ENCODE peak calls at places on chromosomes 3 and 15, in eight cellular contexts. One of them, this sample, is unnamed. For H3K9me3, the result is how much of the 10 kb centered on the place peaks cover.

GRCh38 chr15:72202302-72202701 is 4.7 kb upstream of the GRAMD2A start:
- DNase-seq in pancreas: no peak
- DNase-seq in aorta: no peak
- DNase-seq in AG04450: no peak
- DNase-seq in H1: no peak
- DNase-seq in HCT116: no peak
- DNase-seq in CD4-positive, CD25-positive, alpha-beta regulatory T cell: no peak
- DNase-seq in neural progenitor cell: no peak
- DNase-seq in this sample: no peak

GRCh38 chr15:40999190-40999589 is 45.9 kb downstream of the CHAC1 start:
- DNase-seq in pancreas: no peak
- DNase-seq in aorta: no peak
- DNase-seq in AG04450: peak
- DNase-seq in H1: no peak
- DNase-seq in HCT116: no peak
- DNase-seq in CD4-positive, CD25-positive, alpha-beta regulatory T cell: no peak
- DNase-seq in neural progenitor cell: no peak
- DNase-seq in this sample: no peak

GRCh38 chr15:51731549-51732267 is 5.7 kb downstream of the LYSMD2 start:
- DNase-seq in pancreas: no peak
- DNase-seq in aorta: no peak
- DNase-seq in AG04450: peak
- DNase-seq in H1: no peak
- DNase-seq in HCT116: no peak
- DNase-seq in CD4-positive, CD25-positive, alpha-beta regulatory T cell: peak
- DNase-seq in neural progenitor cell: no peak
- DNase-seq in this sample: no peak

GRCh38 chr15:72785452-72786243 is 2.1 kb upstream of the ADPGK start:
- DNase-seq in pancreas: no peak
- DNase-seq in aorta: no peak
- DNase-seq in AG04450: peak
- DNase-seq in H1: no peak
- DNase-seq in HCT116: no peak
- DNase-seq in CD4-positive, CD25-positive, alpha-beta regulatory T cell: peak
- DNase-seq in neural progenitor cell: no peak
- DNase-seq in this sample: peak

GRCh38 chr3:108006077-108006675 is 84.7 kb downstream of the CD47 start:
- DNase-seq in pancreas: peak
- DNase-seq in aorta: no peak
- DNase-seq in AG04450: no peak
- DNase-seq in H1: no peak
- DNase-seq in HCT116: no peak
- DNase-seq in CD4-positive, CD25-positive, alpha-beta regulatory T cell: no peak
- DNase-seq in neural progenitor cell: no peak
- DNase-seq in this sample: no peak

GRCh38 chr15:38217181-38217580 is 35.5 kb upstream of the SPRED1 start:
- DNase-seq in pancreas: no peak
- DNase-seq in aorta: no peak
- DNase-seq in AG04450: peak
- DNase-seq in H1: no peak
- DNase-seq in HCT116: no peak
- DNase-seq in CD4-positive, CD25-positive, alpha-beta regulatory T cell: peak
- DNase-seq in neural progenitor cell: no peak
- DNase-seq in this sample: no peak

GRCh38 chr15:77830041-77830440 is 197.3 kb upstream of the LINGO1 start:
- DNase-seq in pancreas: no peak
- DNase-seq in aorta: peak
- DNase-seq in AG04450: no peak
- DNase-seq in H1: no peak
- DNase-seq in HCT116: peak
- DNase-seq in CD4-positive, CD25-positive, alpha-beta regulatory T cell: no peak
- DNase-seq in neural progenitor cell: no peak
- DNase-seq in this sample: no peak

GRCh38 chr3:39124876-39125836 is 17.7 kb downstream of the TTC21A start:
- DNase-seq in pancreas: peak
- DNase-seq in aorta: no peak
- DNase-seq in AG04450: no peak
- DNase-seq in H1: no peak
- DNase-seq in HCT116: no peak
- DNase-seq in CD4-positive, CD25-positive, alpha-beta regulatory T cell: no peak
- DNase-seq in neural progenitor cell: peak
- DNase-seq in this sample: no peak

GRCh38 chr3:39601241-39601640 is 133.8 kb downstream of the MOBP start:
- DNase-seq in pancreas: no peak
- DNase-seq in aorta: no peak
- DNase-seq in AG04450: no peak
- DNase-seq in H1: no peak
- DNase-seq in HCT116: no peak
- DNase-seq in CD4-positive, CD25-positive, alpha-beta regulatory T cell: no peak
- DNase-seq in neural progenitor cell: no peak
- DNase-seq in this sample: no peak

DNA sequence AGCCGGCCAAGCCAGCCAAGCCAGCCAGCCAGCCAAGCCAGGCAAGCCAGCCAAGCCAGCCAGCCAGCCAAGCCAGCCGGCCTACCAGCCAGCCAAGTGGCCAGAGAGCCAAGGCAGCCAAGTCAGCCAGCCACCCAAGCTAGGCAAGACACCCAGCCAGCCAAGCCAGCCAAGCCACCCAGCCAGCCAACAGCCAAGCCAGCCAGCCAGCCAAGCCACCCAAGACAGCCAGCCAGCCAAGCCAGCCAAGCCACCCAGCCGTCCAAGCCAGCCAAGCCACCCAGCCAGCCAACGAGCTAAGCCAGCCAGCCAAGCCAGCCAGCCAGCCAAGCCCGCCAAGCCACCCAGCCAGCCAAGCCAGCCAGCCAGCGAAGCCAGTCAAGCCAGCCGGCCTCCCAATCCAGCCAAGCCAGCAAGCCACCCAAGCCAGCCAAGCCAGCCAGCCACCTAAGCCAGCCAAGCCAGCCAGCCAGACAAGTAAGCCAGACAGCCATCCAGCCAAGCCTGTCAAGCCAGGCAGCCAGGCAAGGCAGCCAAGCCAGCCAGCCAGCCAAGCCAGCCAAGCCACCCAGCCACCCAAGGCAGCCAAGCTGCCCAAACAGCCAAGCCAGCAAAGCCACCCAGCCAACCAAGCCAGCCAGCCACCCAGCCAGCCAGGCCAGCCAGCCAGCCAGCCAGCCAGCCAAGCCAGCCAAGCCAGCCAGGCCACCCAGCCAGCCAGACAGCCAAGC is 200.5 kb downstream of the GOLGA6L6 start:
- DNase-seq in pancreas: peak
- DNase-seq in aorta: peak
- DNase-seq in AG04450: no peak
- DNase-seq in H1: no peak
- DNase-seq in HCT116: no peak
- DNase-seq in CD4-positive, CD25-positive, alpha-beta regulatory T cell: peak
- DNase-seq in neural progenitor cell: peak
- DNase-seq in this sample: peak
- H3K9me3 ChIP-seq in pancreas: under half
- H3K9me3 ChIP-seq in aorta: under half
- H3K9me3 ChIP-seq in AG04450: half or more
- H3K9me3 ChIP-seq in H1: under half
- H3K9me3 ChIP-seq in HCT116: under half
- H3K9me3 ChIP-seq in CD4-positive, CD25-positive, alpha-beta regulatory T cell: under half
- H3K9me3 ChIP-seq in neural progenitor cell: under half
- H3K9me3 ChIP-seq in this sample: under half

DNA sequence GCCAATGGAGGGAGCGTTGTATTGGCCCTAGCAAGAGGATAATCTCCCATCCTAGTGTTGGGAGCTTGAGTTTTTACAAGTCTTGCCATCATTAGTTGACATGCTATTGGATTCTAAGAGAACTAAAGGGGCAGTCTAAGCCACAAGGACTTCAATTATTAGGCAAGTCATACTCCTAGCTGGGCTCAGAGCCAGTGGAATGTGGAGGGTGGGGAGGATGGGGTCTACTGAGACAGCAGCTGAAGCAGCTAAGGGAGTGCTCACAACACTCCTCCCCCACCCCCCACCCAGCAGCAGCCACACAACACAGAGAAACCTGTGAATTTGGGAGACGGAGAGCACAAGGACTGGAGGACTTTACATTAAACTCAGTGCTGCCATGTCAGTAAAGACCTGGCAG is 27.9 kb downstream of the FRG2C start:
- DNase-seq in pancreas: no peak
- DNase-seq in aorta: no peak
- DNase-seq in AG04450: no peak
- DNase-seq in H1: no peak
- DNase-seq in HCT116: no peak
- DNase-seq in CD4-positive, CD25-positive, alpha-beta regulatory T cell: no peak
- DNase-seq in neural progenitor cell: no peak
- DNase-seq in this sample: no peak
- H3K9me3 ChIP-seq in pancreas: under half
- H3K9me3 ChIP-seq in aorta: under half
- H3K9me3 ChIP-seq in AG04450: under half
- H3K9me3 ChIP-seq in H1: under half
- H3K9me3 ChIP-seq in HCT116: under half
- H3K9me3 ChIP-seq in CD4-positive, CD25-positive, alpha-beta regulatory T cell: under half
- H3K9me3 ChIP-seq in neural progenitor cell: under half
- H3K9me3 ChIP-seq in this sample: under half

GRCh38 chr15:23503546-23503945 is 56.5 kb upstream of the GOLGA6L2 start:
- DNase-seq in pancreas: no peak
- DNase-seq in aorta: no peak
- DNase-seq in AG04450: no peak
- DNase-seq in H1: no peak
- DNase-seq in HCT116: no peak
- DNase-seq in CD4-positive, CD25-positive, alpha-beta regulatory T cell: no peak
- DNase-seq in neural progenitor cell: no peak
- DNase-seq in this sample: no peak
- H3K9me3 ChIP-seq in pancreas: under half
- H3K9me3 ChIP-seq in aorta: under half
- H3K9me3 ChIP-seq in AG04450: under half
- H3K9me3 ChIP-seq in H1: under half
- H3K9me3 ChIP-seq in HCT116: under half
- H3K9me3 ChIP-seq in CD4-positive, CD25-positive, alpha-beta regulatory T cell: under half
- H3K9me3 ChIP-seq in neural progenitor cell: under half
- H3K9me3 ChIP-seq in this sample: under half

DNA sequence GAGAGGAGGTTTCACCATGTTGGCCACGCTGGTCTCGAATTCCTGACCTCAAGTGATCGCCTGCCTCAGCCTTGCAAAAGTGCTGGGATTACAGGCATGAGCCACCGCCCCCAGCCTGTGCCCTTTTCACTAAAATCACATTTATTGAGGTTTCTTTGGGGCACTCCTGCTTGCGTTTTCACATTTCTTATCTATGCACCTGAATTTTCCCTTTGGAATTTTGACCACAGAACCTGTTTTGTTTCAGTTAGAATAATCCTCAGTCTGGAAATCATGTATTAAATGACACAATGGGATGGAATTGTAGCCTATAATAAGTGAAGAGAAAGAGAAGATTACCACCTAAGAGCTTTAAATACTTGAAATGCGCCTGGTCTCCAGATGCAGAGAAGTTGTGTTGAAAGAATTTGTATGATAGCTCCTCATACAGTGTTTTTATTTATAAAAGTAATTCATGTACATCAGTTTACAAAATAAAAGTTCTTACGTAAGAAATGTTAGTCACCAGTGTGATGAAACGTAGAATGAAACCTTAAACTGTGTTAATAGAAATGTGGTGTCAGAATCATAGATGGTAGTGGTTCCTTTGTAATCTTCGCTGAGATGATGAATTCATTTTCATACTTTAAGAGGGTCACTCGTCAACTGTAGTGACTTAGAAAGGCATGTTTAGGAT is 107.0 kb downstream of the TCF12 start:
- DNase-seq in pancreas: no peak
- DNase-seq in aorta: no peak
- DNase-seq in AG04450: no peak
- DNase-seq in H1: no peak
- DNase-seq in HCT116: no peak
- DNase-seq in CD4-positive, CD25-positive, alpha-beta regulatory T cell: no peak
- DNase-seq in neural progenitor cell: peak
- DNase-seq in this sample: no peak
- H3K9me3 ChIP-seq in pancreas: under half
- H3K9me3 ChIP-seq in aorta: under half
- H3K9me3 ChIP-seq in AG04450: under half
- H3K9me3 ChIP-seq in H1: under half
- H3K9me3 ChIP-seq in HCT116: under half
- H3K9me3 ChIP-seq in CD4-positive, CD25-positive, alpha-beta regulatory T cell: under half
- H3K9me3 ChIP-seq in neural progenitor cell: under half
- H3K9me3 ChIP-seq in this sample: under half

DNA sequence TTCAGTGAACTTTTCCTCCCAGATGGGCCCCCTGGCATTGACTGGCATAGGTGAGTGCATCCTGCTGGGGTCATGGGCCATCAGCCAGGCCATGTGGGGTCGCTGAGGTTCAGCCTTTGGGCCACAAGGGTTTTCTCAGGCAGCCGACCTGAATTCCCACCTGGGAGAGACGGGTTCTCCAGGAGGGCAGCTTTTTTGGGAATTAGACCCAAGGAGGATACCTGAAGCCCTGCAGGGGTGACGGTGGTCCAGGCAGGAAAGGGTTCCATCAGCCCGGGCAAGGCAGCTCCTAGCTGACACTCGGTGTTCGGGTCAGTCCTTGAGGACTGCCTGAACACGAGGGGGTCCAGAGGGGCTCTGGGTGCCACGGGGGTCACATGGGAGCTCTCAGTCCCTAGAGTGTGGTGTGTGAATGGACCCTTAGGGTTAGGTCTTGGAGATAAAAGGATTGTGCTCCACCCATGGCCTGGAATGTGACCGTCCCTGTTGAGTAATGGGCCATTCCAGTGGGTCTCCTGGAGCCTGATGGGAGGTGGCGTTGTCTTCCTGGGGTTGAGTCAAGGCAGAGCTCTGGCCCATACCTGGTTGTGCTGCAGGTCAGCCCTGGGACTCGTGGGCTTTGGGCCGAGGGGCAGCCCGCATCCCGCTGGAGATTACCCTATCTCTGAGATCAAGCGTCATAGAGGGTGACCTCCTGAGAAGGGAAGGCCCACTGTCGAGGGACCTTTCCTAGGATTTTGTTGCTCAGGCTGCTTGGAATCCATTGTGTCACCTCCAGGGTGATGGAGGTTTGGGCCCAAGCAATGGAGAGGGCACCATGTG is 192.8 kb downstream of the UBE3A start:
- DNase-seq in pancreas: peak
- DNase-seq in aorta: peak
- DNase-seq in AG04450: no peak
- DNase-seq in H1: no peak
- DNase-seq in HCT116: no peak
- DNase-seq in CD4-positive, CD25-positive, alpha-beta regulatory T cell: no peak
- DNase-seq in neural progenitor cell: no peak
- DNase-seq in this sample: peak
- H3K9me3 ChIP-seq in pancreas: under half
- H3K9me3 ChIP-seq in aorta: under half
- H3K9me3 ChIP-seq in AG04450: half or more
- H3K9me3 ChIP-seq in H1: half or more
- H3K9me3 ChIP-seq in HCT116: under half
- H3K9me3 ChIP-seq in CD4-positive, CD25-positive, alpha-beta regulatory T cell: under half
- H3K9me3 ChIP-seq in neural progenitor cell: under half
- H3K9me3 ChIP-seq in this sample: under half